ENCODE peak calls at places on chromosomes 7 and 10, in six cellular contexts. O is upper lobe of right lung, T is HepG2, X is A549, D is AG04450, H is mesenchymal stem cell. U is an unnamed sample.

GRCh38 chr10:121675344-121675743 is 77.1 kb upstream of the FGFR2 start:
- DNase-seq in H (no peak), D (no peak), O (no peak), T (no peak), X (no peak), U (no peak)

GRCh38 chr10:99612167-99612831 is 7.9 kb downstream of the SLC25A28 start:
- DNase-seq in H (peak), D (peak), T (peak), X (peak), O (no peak), U (peak)

GRCh38 chr7:17598846-17599245 is 300.4 kb downstream of the AHR start:
- DNase-seq in O (no peak), X (no peak), H (no peak), D (no peak), T (no peak), U (no peak)

GRCh38 chr7:83514977-83515376 is 134.0 kb downstream of the SEMA3E start:
- DNase-seq in D (no peak), O (no peak), T (no peak), H (no peak), X (no peak), U (no peak)

GRCh38 chr10:68871105-68871711 is 29.9 kb upstream of the DDX50 start:
- DNase-seq in T (peak), D (peak), H (peak), X (peak), O (no peak), U (peak)

GRCh38 chr7:159143780-159144755 is 599 bp downstream of the VIPR2 start:
- DNase-seq in T (no peak), O (no peak), X (no peak), D (no peak), H (no peak), U (peak)

GRCh38 chr7:87187120-87187519 is 32.4 kb downstream of the TMEM243 start:
- DNase-seq in O (no peak), T (no peak), X (no peak), D (no peak), H (no peak), U (no peak)

GRCh38 chr7:112416127-112416526 is 34.1 kb upstream of the IFRD1 start:
- DNase-seq in O (no peak), D (no peak), X (no peak), T (no peak), H (no peak), U (no peak)

GRCh38 chr10:43305881-43306280 is 39.0 kb upstream of the RASGEF1A start:
- DNase-seq in D (no peak), O (no peak), H (peak), T (no peak), X (peak), U (no peak)

GRCh38 chr10:14433147-14433546 is 102.4 kb upstream of the FRMD4A start:
- DNase-seq in D (no peak), X (no peak), T (no peak), H (no peak), O (no peak), U (no peak)

GRCh38 chr7:835021-835420 is 2.7 kb downstream of the SUN1 start:
- DNase-seq in O (no peak), T (no peak), D (no peak), X (no peak), H (no peak), U (no peak)

GRCh38 chr10:51928182-51928581 is 228.8 kb upstream of the CSTF2T start:
- DNase-seq in D (no peak), X (no peak), O (no peak), H (no peak), T (no peak), U (no peak)

GRCh38 chr7:132192809-132193208 is 383.5 kb downstream of the PLXNA4 start:
- DNase-seq in T (no peak), H (no peak), O (no peak), D (no peak), X (no peak), U (no peak)

GRCh38 chr7:65381742-65382141 is 8.1 kb downstream of the ZNF92 start:
- DNase-seq in O (no peak), T (no peak), X (no peak), D (no peak), H (no peak), U (no peak)

DNA sequence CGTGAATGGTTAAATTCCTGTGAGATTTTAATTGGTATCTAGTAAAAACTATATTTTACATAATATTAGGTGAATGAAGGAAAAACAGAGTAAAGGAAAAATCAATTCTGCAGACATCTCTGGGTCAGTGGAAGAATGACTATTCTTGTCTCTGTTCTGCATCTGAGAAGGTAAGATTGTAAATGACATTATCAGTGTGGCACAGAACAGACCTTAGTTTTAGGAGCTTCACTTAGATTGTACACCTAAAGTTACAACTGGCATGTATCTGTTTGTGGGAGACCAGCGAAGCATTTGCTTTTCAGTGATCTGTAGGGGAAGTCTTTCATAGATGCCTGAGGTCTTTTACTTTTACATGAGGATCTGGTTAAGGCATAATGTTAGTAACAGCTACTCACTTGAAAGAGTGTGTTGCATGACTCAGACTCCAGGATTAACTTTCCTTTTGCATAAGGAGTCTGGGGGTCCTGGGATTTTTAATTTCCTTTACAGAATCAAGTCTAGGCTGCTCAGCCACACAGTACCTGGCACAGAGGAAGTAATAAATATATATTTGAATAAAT is 56.2 kb downstream of the JMJD1C start:
- DNase-seq in H (peak), D (no peak), O (no peak), T (no peak), X (no peak), U (peak)
- H3K27ac ChIP-seq in H (no peak), D (no peak), O (no peak), T (no peak), X (no peak), U (peak)

DNA sequence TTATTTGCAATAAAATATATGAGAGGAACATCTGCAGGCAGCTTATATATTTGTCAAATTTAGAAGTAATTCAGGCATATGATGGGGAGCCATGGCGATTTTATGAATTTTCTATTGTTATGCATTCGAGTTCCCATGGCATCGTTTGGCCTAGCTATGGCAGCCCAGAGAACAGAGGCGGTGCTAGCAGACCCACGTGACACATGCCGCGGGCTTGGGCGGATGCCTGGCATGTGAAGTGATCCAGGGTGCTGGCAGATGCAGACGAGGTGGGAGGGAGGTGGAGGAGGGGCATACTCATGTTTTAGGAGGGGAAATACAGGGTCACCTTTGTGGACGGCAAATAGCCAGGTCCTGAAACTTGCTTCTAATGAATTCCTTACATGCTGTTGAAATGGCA is 560.0 kb upstream of the GALNT17 start:
- DNase-seq in X (no peak), D (no peak), O (no peak), H (no peak), T (no peak), U (no peak)
- H3K27ac ChIP-seq in X (peak), D (no peak), O (no peak), H (no peak), T (no peak), U (peak)

GRCh38 chr7:11192506-11192905 is 218.8 kb downstream of the PHF14 start:
- DNase-seq in H (peak), T (no peak), X (no peak), O (no peak), D (no peak), U (no peak)

GRCh38 chr7:11191574-11192220 is 218.0 kb downstream of the PHF14 start:
- DNase-seq in D (no peak), X (no peak), O (no peak), T (no peak), H (no peak), U (no peak)

GRCh38 chr7:11193131-11193867 is 219.6 kb downstream of the PHF14 start:
- DNase-seq in D (no peak), X (no peak), T (peak), H (peak), O (peak), U (peak)

GRCh38 chr7:11185179-11185578 is 211.5 kb downstream of the PHF14 start:
- DNase-seq in X (no peak), H (peak), O (no peak), D (no peak), T (no peak), U (no peak)

DNA sequence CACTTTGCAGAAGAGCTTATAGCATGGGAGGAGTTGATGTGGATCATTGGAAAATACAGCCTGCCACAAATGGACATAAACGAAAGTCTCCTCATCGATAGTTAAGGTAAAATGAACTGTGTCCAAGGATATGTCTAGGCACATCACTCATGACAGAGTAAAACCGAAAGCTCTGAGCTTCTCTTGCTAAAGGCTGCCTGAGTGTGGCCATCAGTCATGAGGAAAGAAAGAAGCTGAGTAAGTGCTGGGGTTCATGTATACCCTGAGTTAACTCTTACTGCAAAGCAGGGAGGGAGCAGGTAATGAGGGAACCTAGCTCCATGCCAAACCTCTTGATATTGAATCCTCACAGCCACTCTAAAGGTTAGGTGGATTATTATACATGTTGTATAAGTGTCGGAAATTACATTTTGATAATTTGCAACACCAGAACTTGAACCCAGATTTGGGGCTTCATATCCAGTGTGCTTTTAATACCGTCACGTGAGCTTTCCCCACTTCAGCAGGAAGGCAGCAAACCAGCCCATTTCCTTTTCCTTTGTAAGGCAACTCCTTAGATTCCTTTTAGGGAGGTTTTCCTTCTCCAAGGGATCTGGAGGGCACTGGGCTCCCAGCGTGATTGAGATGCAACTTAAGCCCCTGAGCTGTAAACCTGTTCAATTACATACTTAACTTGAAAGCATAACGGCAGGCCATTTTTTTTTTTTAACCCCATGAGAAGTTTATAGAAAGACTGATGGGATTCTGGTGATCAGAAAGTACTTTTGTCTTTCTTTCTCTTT is 215.0 kb downstream of the PHF14 start:
- DNase-seq in T (no peak), X (no peak), D (no peak), H (no peak), O (no peak), U (no peak)
- H3K27ac ChIP-seq in T (no peak), X (no peak), D (no peak), H (no peak), O (no peak), U (no peak)

DNA sequence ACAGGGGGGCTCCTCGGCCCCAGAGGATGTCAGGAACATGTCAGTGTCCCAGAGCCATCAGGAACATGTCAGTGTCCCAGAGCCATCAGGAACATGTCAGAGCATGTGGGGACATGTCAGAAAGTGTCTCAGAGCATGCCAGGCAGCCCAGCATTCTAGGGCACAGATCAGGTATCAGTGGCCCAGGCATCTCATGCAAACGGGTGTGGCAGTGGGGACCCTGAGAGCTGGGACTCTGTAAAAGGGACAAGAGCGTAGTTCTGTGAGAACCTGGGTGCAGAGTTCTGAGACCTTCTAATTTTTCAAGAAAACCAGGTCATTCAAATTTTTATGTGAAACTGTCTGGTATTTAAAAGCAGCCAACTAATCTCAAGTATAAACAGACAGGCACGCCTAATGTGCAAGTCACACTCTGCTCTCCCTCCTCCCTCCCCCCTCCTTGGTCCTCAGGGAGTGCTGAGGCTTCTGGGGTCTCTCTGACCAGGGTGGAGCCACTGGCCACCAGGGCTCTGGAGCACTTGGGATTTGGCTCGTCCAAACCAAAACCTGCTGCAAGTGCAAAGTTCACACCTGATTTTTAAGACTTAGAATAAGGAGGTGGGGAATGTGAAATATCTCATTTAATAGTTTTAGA is 64.6 kb downstream of the ALOX5 start:
- DNase-seq in X (no peak), T (no peak), H (no peak), O (peak), D (no peak), U (no peak)
- H3K27ac ChIP-seq in X (peak), T (no peak), H (no peak), O (no peak), D (no peak), U (no peak)

GRCh38 chr10:76559889-76560215 is 1077.8 kb downstream of the KCNMA1 start:
- DNase-seq in O (no peak), T (no peak), H (peak), D (no peak), X (no peak), U (no peak)
- H3K27ac ChIP-seq in O (peak), T (no peak), H (peak), D (no peak), X (no peak), U (peak)

GRCh38 chr10:381346-381745 is 246.1 kb downstream of the ZMYND11 start:
- DNase-seq in T (no peak), X (no peak), H (no peak), D (no peak), O (no peak), U (no peak)
- H3K27ac ChIP-seq in T (no peak), X (no peak), H (no peak), D (no peak), O (no peak), U (no peak)

DNA sequence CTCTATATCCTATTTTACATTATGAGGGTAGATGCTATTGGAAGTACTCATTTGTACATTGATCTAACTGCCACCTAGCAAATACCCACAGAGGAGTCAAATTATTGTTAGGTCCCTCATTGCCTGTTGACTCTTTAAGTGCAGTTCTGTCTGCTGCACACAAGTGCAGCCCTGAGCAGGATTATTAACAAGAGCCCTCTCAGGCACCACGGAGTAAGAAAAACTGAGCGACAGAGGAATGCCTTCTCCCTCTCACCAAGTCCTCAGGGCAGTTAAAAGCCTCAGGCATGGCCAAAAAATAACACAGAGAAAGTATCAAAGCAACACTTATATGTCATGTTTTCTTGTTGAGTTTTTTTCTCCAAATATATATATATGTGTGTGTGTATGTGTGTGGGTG is 340.0 kb upstream of the NRG3 start:
- DNase-seq in D (no peak), H (no peak), T (no peak), O (no peak), X (no peak), U (no peak)
- H3K27ac ChIP-seq in D (no peak), H (no peak), T (no peak), O (no peak), X (no peak), U (no peak)

GRCh38 chr10:91006001-91006751 is 85.3 kb upstream of the ANKRD1 start:
- DNase-seq in D (peak), X (peak), O (no peak), T (peak), H (peak), U (peak)
- H3K27ac ChIP-seq in D (no peak), X (peak), O (no peak), T (no peak), H (no peak), U (no peak)

U was measured in hepatocyte.